ENCODE peak calls at places on chromosomes 13 and 19, in ten cellular contexts. Z is heart right ventricle, P is sigmoid colon, A is cardiac muscle cell, W is AG10803, O is mammary epithelial cell, X is fibroblast of pulmonary artery, L is psoas muscle, G is ovary, B is Caco-2. C is an unnamed sample.

GRCh38 chr13:48188129-48188528 is 44.9 kb upstream of the ITM2B start:
- DNase-seq in Z (no peak), P (no peak), A (no peak), W (no peak), O (no peak), X (no peak), L (no peak), G (no peak), B (no peak), C (no peak)

GRCh38 chr19:34459614-34460013 is 21.9 kb upstream of the WTIP start:
- DNase-seq in Z (no peak), P (no peak), A (no peak), W (no peak), O (no peak), X (no peak), L (no peak), G (no peak), B (no peak), C (no peak)

GRCh38 chr19:7355151-7355845 is 6.6 kb downstream of the ARHGEF18 start:
- DNase-seq in Z (no peak), P (peak; percentile 92), A (no peak), W (peak; percentile 48), O (no peak), X (peak; percentile 38), L (no peak), G (peak; percentile 33), B (no peak), C (no peak)

GRCh38 chr19:3770136-3771032 is 1.6 kb downstream of the RAX2 start:
- DNase-seq in Z (no peak), P (no peak), A (no peak), W (no peak), O (no peak), X (no peak), L (no peak), G (no peak), B (no peak), C (no peak)

GRCh38 chr13:64397699-64398098 is 2832.4 kb downstream of the PCDH9 start:
- DNase-seq in Z (no peak), P (no peak), A (no peak), W (peak; percentile 4), O (no peak), X (peak; percentile 5), L (no peak), G (no peak), B (no peak), C (no peak)

GRCh38 chr19:36257512-36257876 is 42.6 kb downstream of the ZNF146 start:
- DNase-seq in Z (no peak), P (no peak), A (no peak), W (no peak), O (no peak), X (no peak), L (peak; percentile 39), G (no peak), B (no peak), C (no peak)

GRCh38 chr19:48806518-48806817 is 4.4 kb downstream of the BCAT2 start:
- DNase-seq in Z (peak; percentile 59), P (no peak), A (no peak), W (no peak), O (no peak), X (no peak), L (no peak), G (peak; percentile 42), B (peak; percentile 81), C (no peak)

GRCh38 chr13:114035186-114035582 is 61.3 kb upstream of the C13orf46 start:
- DNase-seq in Z (no peak), P (no peak), A (no peak), W (no peak), O (no peak), X (no peak), L (no peak), G (no peak), B (no peak), C (no peak)

GRCh38 chr13:106656214-106656613 is 88.3 kb upstream of the ARGLU1 start:
- DNase-seq in Z (no peak), P (no peak), A (no peak), W (no peak), O (no peak), X (peak; percentile 25), L (no peak), G (no peak), B (no peak), C (no peak)

GRCh38 chr19:50204081-50204428 is 633 bp downstream of the MYH14 start:
- DNase-seq in Z (no peak), P (no peak), A (no peak), W (no peak), O (no peak), X (no peak), L (no peak), G (no peak), B (no peak), C (no peak)

GRCh38 chr19:20471441-20471840 is 94.1 kb downstream of the ZNF737 start:
- DNase-seq in Z (no peak), P (no peak), A (no peak), W (no peak), O (no peak), X (no peak), L (no peak), G (no peak), B (no peak), C (no peak)

GRCh38 chr13:60613080-60613479 is 216.1 kb downstream of the TDRD3 start:
- DNase-seq in Z (no peak), P (no peak), A (no peak), W (no peak), O (no peak), X (no peak), L (no peak), G (no peak), B (no peak), C (no peak)

GRCh38 chr19:38049105-38049649 is 142.2 kb downstream of the SIPA1L3 start:
- DNase-seq in Z (no peak), P (no peak), A (no peak), W (peak; percentile 57), O (no peak), X (peak; percentile 39), L (no peak), G (no peak), B (no peak), C (no peak)

GRCh38 chr13:32622827-32623226 is 36.6 kb downstream of the PDS5B start:
- DNase-seq in Z (no peak), P (no peak), A (no peak), W (no peak), O (no peak), X (no peak), L (no peak), G (no peak), B (no peak), C (no peak)

GRCh38 chr19:21612403-21612872 is 107.0 kb downstream of the ZNF429 start:
- DNase-seq in Z (no peak), P (no peak), A (no peak), W (no peak), O (no peak), X (no peak), L (no peak), G (no peak), B (no peak), C (no peak)

DNA sequence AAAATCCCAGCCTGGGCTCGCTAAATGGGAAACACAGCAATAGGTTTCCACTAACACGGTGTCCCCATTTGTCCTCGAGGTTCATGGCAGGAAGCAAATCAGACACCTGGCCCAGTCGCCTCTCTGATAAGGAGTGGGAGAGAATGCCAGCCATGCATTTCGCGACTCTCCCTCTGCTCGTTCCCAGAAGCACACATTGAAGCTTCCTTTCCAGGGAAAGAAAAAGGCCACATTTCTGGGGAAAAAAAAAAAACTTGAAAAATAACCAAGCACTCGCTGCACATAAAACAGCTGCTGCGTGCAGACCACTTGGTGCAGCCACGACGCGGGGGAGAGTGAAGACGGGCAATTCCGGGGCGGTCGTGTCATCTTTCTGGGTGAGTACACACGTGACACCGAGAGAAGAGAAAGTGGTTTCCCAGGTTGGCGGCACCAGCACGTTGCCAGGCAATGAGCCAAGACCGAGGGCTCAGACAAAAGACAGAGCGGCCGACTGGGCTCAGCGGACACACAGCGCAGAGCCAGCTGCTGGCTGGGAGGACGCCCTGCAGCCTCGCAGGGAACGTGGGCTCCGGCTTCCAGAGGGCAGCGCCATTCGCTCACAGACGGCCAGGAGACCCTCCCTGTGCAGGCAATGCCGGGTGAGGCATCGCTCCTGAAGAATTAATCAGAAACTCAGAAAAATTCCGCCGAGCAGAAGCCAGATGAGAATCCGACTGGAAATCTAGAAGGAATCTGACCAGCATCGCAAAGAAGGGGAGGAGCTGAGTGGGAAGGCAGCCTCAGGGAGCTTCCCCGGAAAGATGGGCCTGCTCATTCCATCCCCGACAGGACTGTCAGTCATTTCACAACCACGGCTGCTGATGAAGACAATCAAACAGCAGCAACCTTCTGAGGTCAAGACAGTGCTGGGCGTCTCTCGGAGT is 83.2 kb upstream of the IRS2 start:
- DNase-seq in Z (peak; percentile 80), P (peak; percentile 93), A (no peak), W (peak; percentile 66), O (peak; percentile 34), X (peak; percentile 85), L (peak; percentile 79), G (peak; percentile 87), B (no peak), C (no peak)
- TF ChIP-seq CTCF in Z (peak; percentile 39), P (peak; percentile 24), A (peak; percentile 46), W (no peak), O (no peak), X (peak; percentile 44), L (no peak), G (peak; percentile 22), B (no peak), C (peak; percentile 16)

DNA sequence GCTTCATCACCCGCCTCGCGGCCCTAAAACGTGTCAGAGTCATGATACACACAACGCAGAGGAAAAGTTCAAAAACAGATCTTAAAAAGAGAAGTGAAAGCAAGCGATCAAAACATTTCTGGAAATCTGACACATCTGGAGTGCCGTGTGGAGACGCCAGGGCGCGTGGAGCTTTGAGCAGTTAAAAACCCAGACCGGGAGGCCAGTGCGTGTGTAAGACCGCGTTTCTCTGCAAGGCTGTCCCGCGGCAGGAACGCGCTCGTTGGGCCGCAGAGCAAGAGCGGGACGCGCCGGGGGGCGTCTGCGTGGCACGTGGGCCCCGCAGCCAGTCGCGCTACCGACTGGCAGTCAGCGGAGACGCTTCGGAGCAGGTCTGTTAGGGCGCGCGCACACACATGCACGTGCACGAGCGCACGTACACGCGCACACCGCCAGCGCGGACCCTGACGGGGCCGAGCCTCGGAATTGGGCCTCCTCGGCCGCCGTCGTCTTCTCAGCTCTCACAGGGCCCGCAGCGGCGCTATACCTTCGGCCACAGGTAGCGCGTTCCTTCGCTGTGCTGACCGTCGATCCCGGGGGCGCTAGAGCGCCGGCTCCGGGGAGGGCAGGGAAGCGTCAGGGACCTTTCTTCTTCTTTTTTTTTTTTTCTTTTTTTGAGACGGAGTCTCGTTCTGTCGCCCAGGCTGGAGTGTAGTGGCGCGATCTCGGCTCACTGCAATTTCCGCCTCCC is 35.8 kb downstream of the RNF6 start:
- DNase-seq in Z (peak; percentile 84), P (peak; percentile 92), A (peak; percentile 70), W (peak; percentile 90), O (peak; percentile 92), X (peak; percentile 95), L (peak; percentile 89), G (peak; percentile 91), B (peak; percentile 97), C (peak; percentile 84)
- TF ChIP-seq CTCF in Z (peak; percentile 52), P (no peak), A (peak; percentile 45), W (peak; percentile 32), O (peak; percentile 76), X (peak; percentile 48), L (peak; percentile 41), G (peak; percentile 62), B (peak; percentile 95), C (peak; percentile 77)

GRCh38 chr13:19888799-19889198 is 25.4 kb upstream of the ZMYM5 start:
- DNase-seq in Z (no peak), P (no peak), A (no peak), W (peak; percentile 22), O (peak; percentile 6), X (peak; percentile 52), L (no peak), G (no peak), B (no peak), C (no peak)
- TF ChIP-seq CTCF in Z (peak; percentile 28), P (no peak), A (peak; percentile 27), W (peak; percentile 39), O (peak; percentile 20), X (peak; percentile 21), L (peak; percentile 25), G (no peak), B (peak; percentile 6), C (peak; percentile 36)

GRCh38 chr13:93248627-93249047 is 22.0 kb downstream of the GPC6 start:
- DNase-seq in Z (no peak), P (no peak), A (peak; percentile 71), W (no peak), O (no peak), X (peak; percentile 56), L (no peak), G (no peak), B (no peak), C (no peak)
- TF ChIP-seq CTCF in Z (no peak), P (no peak), A (peak; percentile 45), W (no peak), O (no peak), X (peak; percentile 24), L (no peak), G (no peak), B (no peak), C (peak; percentile 50)